ENCODE peak calls at places on chromosomes 3 and 15, in nine cellular contexts. One of them, this sample, is unnamed.

GRCh38 chr15:73978896-73979295 is 13.2 kb downstream of the STOML1 start:
- DNase-seq in sigmoid colon: no peak
- DNase-seq in transverse colon: no peak
- DNase-seq in endothelial cell of umbilical vein: no peak
- DNase-seq in HCT116: no peak
- DNase-seq in lower leg skin: no peak
- DNase-seq in uterus: no peak
- DNase-seq in breast epithelium: no peak
- DNase-seq in IMR-90: no peak
- DNase-seq in this sample: no peak

GRCh38 chr3:100665230-100665629 is 44.1 kb upstream of the TFG start:
- DNase-seq in sigmoid colon: no peak
- DNase-seq in transverse colon: no peak
- DNase-seq in endothelial cell of umbilical vein: no peak
- DNase-seq in HCT116: no peak
- DNase-seq in lower leg skin: no peak
- DNase-seq in uterus: no peak
- DNase-seq in breast epithelium: no peak
- DNase-seq in IMR-90: no peak
- DNase-seq in this sample: no peak

GRCh38 chr3:40930131-40930538 is 269.2 kb upstream of the CTNNB1 start:
- DNase-seq in sigmoid colon: no peak
- DNase-seq in transverse colon: no peak
- DNase-seq in endothelial cell of umbilical vein: no peak
- DNase-seq in HCT116: no peak
- DNase-seq in lower leg skin: no peak
- DNase-seq in uterus: no peak
- DNase-seq in breast epithelium: no peak
- DNase-seq in IMR-90: no peak
- DNase-seq in this sample: no peak

GRCh38 chr3:108251844-108252243 is 29.6 kb upstream of the IFT57 start:
- DNase-seq in sigmoid colon: no peak
- DNase-seq in transverse colon: no peak
- DNase-seq in endothelial cell of umbilical vein: no peak
- DNase-seq in HCT116: no peak
- DNase-seq in lower leg skin: no peak
- DNase-seq in uterus: no peak
- DNase-seq in breast epithelium: no peak
- DNase-seq in IMR-90: no peak
- DNase-seq in this sample: no peak

GRCh38 chr3:106420628-106421027 is 551.8 kb upstream of the CBLB start:
- DNase-seq in sigmoid colon: no peak
- DNase-seq in transverse colon: no peak
- DNase-seq in endothelial cell of umbilical vein: no peak
- DNase-seq in HCT116: no peak
- DNase-seq in lower leg skin: no peak
- DNase-seq in uterus: no peak
- DNase-seq in breast epithelium: no peak
- DNase-seq in IMR-90: no peak
- DNase-seq in this sample: no peak

GRCh38 chr3:156892701-156893100 is 66.5 kb downstream of the LEKR1 start:
- DNase-seq in sigmoid colon: no peak
- DNase-seq in transverse colon: no peak
- DNase-seq in endothelial cell of umbilical vein: peak
- DNase-seq in HCT116: peak
- DNase-seq in lower leg skin: no peak
- DNase-seq in uterus: no peak
- DNase-seq in breast epithelium: no peak
- DNase-seq in IMR-90: peak
- DNase-seq in this sample: no peak

GRCh38 chr3:36698314-36698713 is 66.0 kb downstream of the DCLK3 start:
- DNase-seq in sigmoid colon: no peak
- DNase-seq in transverse colon: no peak
- DNase-seq in endothelial cell of umbilical vein: no peak
- DNase-seq in HCT116: no peak
- DNase-seq in lower leg skin: no peak
- DNase-seq in uterus: no peak
- DNase-seq in breast epithelium: no peak
- DNase-seq in IMR-90: no peak
- DNase-seq in this sample: no peak

GRCh38 chr15:42358141-42358540 is 1.2 kb upstream of the CAPN3 start:
- DNase-seq in sigmoid colon: no peak
- DNase-seq in transverse colon: no peak
- DNase-seq in endothelial cell of umbilical vein: no peak
- DNase-seq in HCT116: no peak
- DNase-seq in lower leg skin: no peak
- DNase-seq in uterus: no peak
- DNase-seq in breast epithelium: no peak
- DNase-seq in IMR-90: no peak
- DNase-seq in this sample: no peak

GRCh38 chr15:60993008-60993407 is 236.1 kb downstream of the RORA start:
- DNase-seq in sigmoid colon: no peak
- DNase-seq in transverse colon: no peak
- DNase-seq in endothelial cell of umbilical vein: no peak
- DNase-seq in HCT116: no peak
- DNase-seq in lower leg skin: no peak
- DNase-seq in uterus: no peak
- DNase-seq in breast epithelium: no peak
- DNase-seq in IMR-90: peak
- DNase-seq in this sample: no peak

GRCh38 chr3:3665961-3666640 is 133.1 kb upstream of the LRRN1 start:
- DNase-seq in sigmoid colon: no peak
- DNase-seq in transverse colon: no peak
- DNase-seq in endothelial cell of umbilical vein: no peak
- DNase-seq in HCT116: no peak
- DNase-seq in lower leg skin: no peak
- DNase-seq in uterus: no peak
- DNase-seq in breast epithelium: no peak
- DNase-seq in IMR-90: no peak
- DNase-seq in this sample: no peak

GRCh38 chr15:32935139-32935538 is 217.3 kb downstream of the GREM1 start:
- DNase-seq in sigmoid colon: no peak
- DNase-seq in transverse colon: no peak
- DNase-seq in endothelial cell of umbilical vein: no peak
- DNase-seq in HCT116: no peak
- DNase-seq in lower leg skin: no peak
- DNase-seq in uterus: no peak
- DNase-seq in breast epithelium: no peak
- DNase-seq in IMR-90: no peak
- DNase-seq in this sample: no peak

GRCh38 chr3:155069729-155070128 is 10.4 kb upstream of the MME start:
- DNase-seq in sigmoid colon: no peak
- DNase-seq in transverse colon: no peak
- DNase-seq in endothelial cell of umbilical vein: peak
- DNase-seq in HCT116: no peak
- DNase-seq in lower leg skin: no peak
- DNase-seq in uterus: no peak
- DNase-seq in breast epithelium: no peak
- DNase-seq in IMR-90: peak
- DNase-seq in this sample: no peak

GRCh38 chr15:90001062-90001682 is at the start of gene ZNF710:
- DNase-seq in sigmoid colon: peak
- DNase-seq in transverse colon: peak
- DNase-seq in endothelial cell of umbilical vein: peak
- DNase-seq in HCT116: no peak
- DNase-seq in lower leg skin: no peak
- DNase-seq in uterus: peak
- DNase-seq in breast epithelium: peak
- DNase-seq in IMR-90: peak
- DNase-seq in this sample: peak
- TF ChIP-seq POLR2A in sigmoid colon: peak
- TF ChIP-seq POLR2A in transverse colon: no peak
- TF ChIP-seq POLR2A in endothelial cell of umbilical vein: peak
- TF ChIP-seq POLR2A in HCT116: peak
- TF ChIP-seq POLR2A in lower leg skin: no peak
- TF ChIP-seq POLR2A in uterus: no peak
- TF ChIP-seq POLR2A in breast epithelium: no peak
- TF ChIP-seq POLR2A in IMR-90: no peak
- TF ChIP-seq POLR2A in this sample: peak

GRCh38 chr3:171465768-171466167 is 5.6 kb upstream of the TNIK start:
- DNase-seq in sigmoid colon: no peak
- DNase-seq in transverse colon: no peak
- DNase-seq in endothelial cell of umbilical vein: no peak
- DNase-seq in HCT116: no peak
- DNase-seq in lower leg skin: no peak
- DNase-seq in uterus: no peak
- DNase-seq in breast epithelium: no peak
- DNase-seq in IMR-90: no peak
- DNase-seq in this sample: no peak
- TF ChIP-seq POLR2A in sigmoid colon: no peak
- TF ChIP-seq POLR2A in transverse colon: no peak
- TF ChIP-seq POLR2A in endothelial cell of umbilical vein: no peak
- TF ChIP-seq POLR2A in HCT116: no peak
- TF ChIP-seq POLR2A in lower leg skin: no peak
- TF ChIP-seq POLR2A in uterus: no peak
- TF ChIP-seq POLR2A in breast epithelium: no peak
- TF ChIP-seq POLR2A in IMR-90: no peak
- TF ChIP-seq POLR2A in this sample: no peak

GRCh38 chr15:89429986-89430385 is 66.4 kb downstream of the RHCG start:
- DNase-seq in sigmoid colon: no peak
- DNase-seq in transverse colon: no peak
- DNase-seq in endothelial cell of umbilical vein: no peak
- DNase-seq in HCT116: no peak
- DNase-seq in lower leg skin: no peak
- DNase-seq in uterus: no peak
- DNase-seq in breast epithelium: no peak
- DNase-seq in IMR-90: no peak
- DNase-seq in this sample: no peak
- TF ChIP-seq POLR2A in sigmoid colon: no peak
- TF ChIP-seq POLR2A in transverse colon: no peak
- TF ChIP-seq POLR2A in endothelial cell of umbilical vein: no peak
- TF ChIP-seq POLR2A in HCT116: no peak
- TF ChIP-seq POLR2A in lower leg skin: no peak
- TF ChIP-seq POLR2A in uterus: no peak
- TF ChIP-seq POLR2A in breast epithelium: no peak
- TF ChIP-seq POLR2A in IMR-90: no peak
- TF ChIP-seq POLR2A in this sample: no peak

GRCh38 chr3:24494616-24495333 is at the start of gene THRB:
- DNase-seq in sigmoid colon: peak
- DNase-seq in transverse colon: peak
- DNase-seq in endothelial cell of umbilical vein: peak
- DNase-seq in HCT116: peak
- DNase-seq in lower leg skin: peak
- DNase-seq in uterus: peak
- DNase-seq in breast epithelium: peak
- DNase-seq in IMR-90: no peak
- DNase-seq in this sample: peak
- TF ChIP-seq POLR2A in sigmoid colon: peak
- TF ChIP-seq POLR2A in transverse colon: peak
- TF ChIP-seq POLR2A in endothelial cell of umbilical vein: no peak
- TF ChIP-seq POLR2A in HCT116: no peak
- TF ChIP-seq POLR2A in lower leg skin: no peak
- TF ChIP-seq POLR2A in uterus: peak
- TF ChIP-seq POLR2A in breast epithelium: peak
- TF ChIP-seq POLR2A in IMR-90: no peak
- TF ChIP-seq POLR2A in this sample: peak

DNA sequence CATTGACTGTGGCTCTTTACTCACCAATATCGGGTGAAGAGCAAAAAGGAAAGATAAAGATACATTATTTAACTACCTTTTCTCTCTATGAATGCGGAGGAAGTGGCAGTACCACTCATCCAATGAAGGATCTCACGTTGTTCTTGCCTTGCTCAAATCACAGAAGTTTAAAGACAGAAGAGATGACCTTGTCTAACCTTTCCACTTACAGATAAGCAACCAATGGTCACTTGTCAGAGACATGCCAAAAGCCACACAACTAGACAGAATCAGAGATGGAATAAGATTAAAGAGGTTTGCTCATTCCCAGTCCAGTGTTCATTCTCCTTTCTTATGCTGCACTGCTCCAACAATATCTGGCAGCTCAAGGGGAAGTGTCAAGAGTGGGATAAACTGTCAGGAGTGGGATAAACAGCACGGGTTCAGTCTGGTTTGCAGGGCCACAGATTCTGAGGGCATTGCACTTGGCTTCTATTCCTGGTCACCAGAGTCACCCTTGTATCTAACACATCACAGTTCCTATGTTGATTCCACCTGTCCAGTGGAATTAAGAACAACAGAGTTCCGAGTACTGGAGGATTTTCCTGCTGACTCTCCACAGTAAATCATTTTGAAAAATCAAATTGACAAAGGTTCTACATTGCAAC is 6.7 kb downstream of the VPS13C start:
- DNase-seq in sigmoid colon: no peak
- DNase-seq in transverse colon: no peak
- DNase-seq in endothelial cell of umbilical vein: no peak
- DNase-seq in HCT116: no peak
- DNase-seq in lower leg skin: no peak
- DNase-seq in uterus: no peak
- DNase-seq in breast epithelium: no peak
- DNase-seq in IMR-90: no peak
- DNase-seq in this sample: no peak
- TF ChIP-seq POLR2A in sigmoid colon: no peak
- TF ChIP-seq POLR2A in transverse colon: no peak
- TF ChIP-seq POLR2A in endothelial cell of umbilical vein: no peak
- TF ChIP-seq POLR2A in HCT116: no peak
- TF ChIP-seq POLR2A in lower leg skin: no peak
- TF ChIP-seq POLR2A in uterus: no peak
- TF ChIP-seq POLR2A in breast epithelium: no peak
- TF ChIP-seq POLR2A in IMR-90: no peak
- TF ChIP-seq POLR2A in this sample: no peak

GRCh38 chr15:58258501-58259274 is 120.5 kb downstream of the AQP9 start:
- DNase-seq in sigmoid colon: no peak
- DNase-seq in transverse colon: no peak
- DNase-seq in endothelial cell of umbilical vein: no peak
- DNase-seq in HCT116: no peak
- DNase-seq in lower leg skin: no peak
- DNase-seq in uterus: no peak
- DNase-seq in breast epithelium: no peak
- DNase-seq in IMR-90: no peak
- DNase-seq in this sample: no peak
- TF ChIP-seq POLR2A in sigmoid colon: no peak
- TF ChIP-seq POLR2A in transverse colon: no peak
- TF ChIP-seq POLR2A in endothelial cell of umbilical vein: no peak
- TF ChIP-seq POLR2A in HCT116: no peak
- TF ChIP-seq POLR2A in lower leg skin: no peak
- TF ChIP-seq POLR2A in uterus: no peak
- TF ChIP-seq POLR2A in breast epithelium: no peak
- TF ChIP-seq POLR2A in IMR-90: no peak
- TF ChIP-seq POLR2A in this sample: no peak

DNA sequence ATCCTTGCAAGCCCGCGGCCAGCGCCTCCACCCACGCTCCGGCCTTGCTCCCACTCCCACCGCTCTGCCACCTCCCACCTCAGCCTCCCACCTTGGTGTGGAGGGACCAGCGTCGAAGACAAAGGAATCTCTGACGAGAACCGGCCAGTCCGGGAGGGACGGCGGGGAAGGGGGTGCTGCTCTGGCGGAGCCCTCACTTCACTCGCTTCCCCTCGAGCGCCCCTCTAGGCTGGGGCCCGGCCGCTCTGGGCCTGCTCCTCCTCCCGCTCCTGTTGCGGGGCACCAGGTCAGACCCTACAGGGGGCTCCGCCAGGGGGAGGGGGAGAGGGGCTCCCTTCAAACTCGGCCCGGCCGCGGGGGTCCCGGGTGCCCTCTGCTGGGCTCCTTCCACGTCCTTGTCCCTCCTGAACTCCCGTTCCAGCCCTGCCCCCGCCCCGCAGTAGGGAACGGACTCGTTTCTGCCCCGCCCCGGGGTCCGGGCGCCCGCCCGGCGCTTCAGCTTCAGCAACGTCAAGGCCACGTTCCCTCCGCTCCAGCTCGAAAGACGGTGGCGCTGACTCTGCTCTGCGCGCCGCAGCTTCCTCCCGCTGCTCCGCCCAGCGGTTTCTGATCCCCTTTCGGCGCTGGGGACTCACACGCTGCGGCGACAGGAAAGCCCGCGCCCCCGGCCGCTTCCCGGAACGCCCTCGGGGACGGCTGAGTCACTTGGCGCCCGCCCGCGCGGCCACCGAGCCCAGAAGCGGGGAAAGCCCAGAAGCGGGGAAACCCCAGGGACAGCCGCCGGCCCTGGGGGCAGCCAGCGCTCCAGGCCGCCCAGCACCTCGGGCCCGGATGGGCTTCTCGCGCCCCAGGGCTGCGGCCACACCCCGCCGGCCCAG is 28.6 kb downstream of the ARHGAP31 start:
- DNase-seq in sigmoid colon: peak
- DNase-seq in transverse colon: peak
- DNase-seq in endothelial cell of umbilical vein: peak
- DNase-seq in HCT116: peak
- DNase-seq in lower leg skin: peak
- DNase-seq in uterus: peak
- DNase-seq in breast epithelium: peak
- DNase-seq in IMR-90: peak
- DNase-seq in this sample: peak
- TF ChIP-seq POLR2A in sigmoid colon: peak
- TF ChIP-seq POLR2A in transverse colon: peak
- TF ChIP-seq POLR2A in endothelial cell of umbilical vein: peak
- TF ChIP-seq POLR2A in HCT116: peak
- TF ChIP-seq POLR2A in lower leg skin: no peak
- TF ChIP-seq POLR2A in uterus: no peak
- TF ChIP-seq POLR2A in breast epithelium: peak
- TF ChIP-seq POLR2A in IMR-90: peak
- TF ChIP-seq POLR2A in this sample: peak

This sample was measured in prostate gland.